ENCODE peak calls at places on chromosomes 11 and 22, in four cellular contexts. Z is naive thymus-derived CD8-positive, alpha-beta T cell; C is upper lobe of right lung; Q is activated T-helper 9 cell treated with anti-CD3 and anti-CD28 coated beads, Interleukin-2, amount 50 U/mL, for 16 hours. P is an unnamed sample.

GRCh38 chr22:40426671-40427070 is 56.3 kb downstream of the SGSM3 start:
- DNase-seq in C (no peak), Z (no peak), Q (no peak), P (peak)

GRCh38 chr11:78806214-78807004 is 231.7 kb upstream of the NARS2 start:
- DNase-seq in Z (no peak), Q (no peak), C (no peak), P (no peak)

GRCh38 chr11:4607111-4607510 is 920 bp downstream of the TRIM68 start:
- DNase-seq in Z (no peak), C (no peak), Q (no peak), P (no peak)

GRCh38 chr11:76670475-76671235 is at the start of gene LRRC32:
- DNase-seq in Z (no peak), C (peak), Q (no peak), P (peak)

GRCh38 chr11:73001615-73002014 is 140.5 kb downstream of the FCHSD2 start:
- DNase-seq in C (no peak), Q (no peak), Z (no peak), P (no peak)

GRCh38 chr11:14855890-14856289 is 36.1 kb downstream of the CYP2R1 start:
- DNase-seq in Z (no peak), C (no peak), Q (no peak), P (no peak)

GRCh38 chr11:10067629-10068300 is 226.3 kb downstream of the SBF2 start:
- DNase-seq in C (no peak), Q (no peak), Z (no peak), P (no peak)

GRCh38 chr11:45104006-45104789 is 42.2 kb upstream of the PRDM11 start:
- DNase-seq in C (no peak), Q (no peak), Z (no peak), P (no peak)

GRCh38 chr11:122215244-122215992 is 99.4 kb upstream of the BLID start:
- DNase-seq in C (peak), Q (no peak), Z (no peak), P (peak)

GRCh38 chr22:44068422-44069191 is 44.5 kb downstream of the PARVB start:
- DNase-seq in Z (no peak), Q (no peak), C (peak), P (no peak)

GRCh38 chr11:20621679-20622078 is 22.3 kb downstream of the SLC6A5 start:
- DNase-seq in Q (no peak), Z (no peak), C (no peak), P (no peak)

GRCh38 chr11:43396617-43397016 is 37.9 kb downstream of the TTC17 start:
- DNase-seq in Z (no peak), Q (no peak), C (no peak), P (no peak)

GRCh38 chr11:76769645-76770586 is 13.2 kb upstream of the TSKU start:
- DNase-seq in Q (no peak), C (peak), Z (no peak), P (no peak)

GRCh38 chr11:69443968-69444364 is 37.5 kb upstream of the LINC01488 start:
- DNase-seq in Z (no peak), C (no peak), Q (no peak), P (peak)

GRCh38 chr11:1504164-1504563 is 17.6 kb upstream of the MOB2 start:
- DNase-seq in C (no peak), Q (no peak), Z (no peak), P (no peak)

GRCh38 chr11:1763336-1763795 is 361 bp downstream of the CTSD start:
- DNase-seq in C (no peak), Q (no peak), Z (no peak), P (no peak)

GRCh38 chr11:73266644-73267015 is 5.5 kb upstream of the P2RY6 start:
- DNase-seq in Q (no peak), C (no peak), Z (no peak), P (peak)

GRCh38 chr11:56700242-56700918 is 1.5 kb downstream of the OR9G1 start:
- DNase-seq in C (no peak), Q (no peak), Z (no peak), P (no peak)

GRCh38 chr22:27810566-27810965 is 9.0 kb upstream of the MN1 start:
- DNase-seq in Z (no peak), C (no peak), Q (no peak), P (peak)

GRCh38 chr11:67379061-67380058 is 6.0 kb upstream of the CLCF1 start:
- DNase-seq in Q (no peak), C (no peak), Z (no peak), P (no peak)

GRCh38 chr22:20514658-20515406 is 7.4 kb downstream of the MED15 start:
- DNase-seq in C (no peak), Q (no peak), Z (no peak), P (no peak)

GRCh38 chr22:49090853-49091135 is 736.9 kb downstream of the BRD1 start:
- DNase-seq in Z (no peak), Q (no peak), C (no peak), P (peak)

GRCh38 chr11:86116386-86116726 is 47.5 kb upstream of the PICALM start:
- DNase-seq in Q (peak), C (no peak), Z (no peak), P (no peak)

GRCh38 chr22:43592470-43592869 is 180.7 kb downstream of the MPPED1 start:
- DNase-seq in C (no peak), Z (no peak), Q (no peak), P (no peak)

GRCh38 chr22:40499187-40499753 is 128.9 kb downstream of the SGSM3 start:
- DNase-seq in Z (no peak), C (no peak), Q (no peak), P (no peak)

GRCh38 chr11:12429155-12429554 is 51.8 kb downstream of the PARVA start:
- DNase-seq in C (no peak), Z (no peak), Q (no peak), P (no peak)

GRCh38 chr11:5521540-5521939 is 5.0 kb upstream of the UBQLNL start:
- DNase-seq in Q (no peak), C (no peak), Z (no peak), P (no peak)

GRCh38 chr11:131894615-131895544 is 524.5 kb downstream of the NTM start:
- DNase-seq in Z (no peak), C (no peak), Q (no peak), P (no peak)

GRCh38 chr11:63765688-63766241 is 2.8 kb downstream of the ZFTA start:
- DNase-seq in Z (no peak), Q (no peak), C (no peak), P (peak)

GRCh38 chr11:62552931-62553838 is 6.6 kb upstream of the AHNAK start:
- DNase-seq in Q (no peak), C (peak), Z (peak), P (peak)

GRCh38 chr11:34012734-34013133 is 38.8 kb upstream of the CAPRIN1 start:
- DNase-seq in Z (no peak), Q (no peak), C (no peak), P (no peak)

GRCh38 chr22:38741576-38741975 is 14.2 kb downstream of the SUN2 start:
- DNase-seq in C (no peak), Q (no peak), Z (no peak), P (no peak)

GRCh38 chr11:124394408-124394807 is 4.4 kb downstream of the OR8B3 start:
- DNase-seq in Z (no peak), Q (no peak), C (no peak), P (no peak)

GRCh38 chr11:79940165-79940564 is 499.3 kb upstream of the TENM4 start:
- DNase-seq in C (no peak), Z (no peak), Q (no peak), P (no peak)

GRCh38 chr11:35077709-35078695 is 61.0 kb upstream of the CD44 start:
- DNase-seq in Z (no peak), Q (peak), C (no peak), P (no peak)

GRCh38 chr11:1921576-1922141 is 2.2 kb downstream of the TNNT3 start:
- DNase-seq in Q (no peak), Z (no peak), C (no peak), P (peak)

GRCh38 chr11:63553759-63554158 is 9.4 kb downstream of the PLAAT2 start:
- DNase-seq in Q (no peak), C (no peak), Z (no peak), P (no peak)

P was measured in posterior vena cava.